ENCODE peak calls at places on chromosome 21, in seven cellular contexts. H is fibroblast of mammary gland, A is Calu3, C is ecto neural progenitor cell, I is NAMALWA, Z is prostate gland, U is GM06990. R is an unnamed sample.
A peak's percentile ranks its signal among the peaks of the same experiment; 100 is the strongest.

GRCh38 chr21:42047821-42048613 is 23.1 kb upstream of the UMODL1 start:
- DNase-seq in H (peak; percentile 98), A (no peak), C (no peak), I (no peak), Z (no peak), U (no peak), R (peak; percentile 94)

GRCh38 chr21:32605469-32605868 is 6.7 kb downstream of the CFAP298 start:
- DNase-seq in H (no peak), A (no peak), C (no peak), I (no peak), Z (no peak), U (no peak), R (no peak)

GRCh38 chr21:45147473-45148315 is 73.3 kb downstream of the ADARB1 start:
- DNase-seq in H (no peak), A (no peak), C (no peak), I (no peak), Z (no peak), U (no peak), R (peak; percentile 25)

GRCh38 chr21:14957836-14958235 is 107.0 kb downstream of the NRIP1 start:
- DNase-seq in H (peak; percentile 10), A (no peak), C (no peak), I (no peak), Z (no peak), U (no peak), R (no peak)

GRCh38 chr21:35050348-35051286 is 1.5 kb upstream of the RUNX1 start:
- DNase-seq in H (peak; percentile 40), A (no peak), C (no peak), I (peak; percentile 73), Z (no peak), U (peak; percentile 55), R (no peak)

GRCh38 chr21:43985690-43986251 is 26.3 kb upstream of the TRAPPC10 start:
- DNase-seq in H (no peak), A (no peak), C (peak; percentile 69), I (no peak), Z (no peak), U (no peak), R (no peak)

GRCh38 chr21:42524341-42525227 is 10.9 kb downstream of the SLC37A1 start:
- DNase-seq in H (peak; percentile 52), A (peak; percentile 43), C (peak; percentile 69), I (peak; percentile 86), Z (peak; percentile 70), U (peak; percentile 83), R (no peak)

GRCh38 chr21:43611598-43612369 is 47.5 kb downstream of the HSF2BP start:
- DNase-seq in H (peak; percentile 60), A (peak; percentile 71), C (peak; percentile 76), I (peak; percentile 74), Z (peak; percentile 61), U (no peak), R (peak; percentile 57)

GRCh38 chr21:25186278-25186677 is 421.0 kb downstream of the MRPL39 start:
- DNase-seq in H (no peak), A (no peak), C (no peak), I (no peak), Z (no peak), U (peak; percentile 63), R (no peak)

GRCh38 chr21:41141031-41141457 is 26.9 kb upstream of the BACE2 start:
- DNase-seq in H (peak; percentile 5), A (peak; percentile 8), C (no peak), I (no peak), Z (peak; percentile 69), U (no peak), R (peak; percentile 84)

GRCh38 chr21:38148046-38148445 is 108.7 kb upstream of the KCNJ15 start:
- DNase-seq in H (no peak), A (no peak), C (no peak), I (no peak), Z (no peak), U (no peak), R (peak; percentile 11)

GRCh38 chr21:43578677-43579313 is 80.5 kb downstream of the HSF2BP start:
- DNase-seq in H (no peak), A (no peak), C (no peak), I (no peak), Z (no peak), U (no peak), R (no peak)